ENCODE peak calls at places on chromosome 2, in nine cellular contexts. O is HepG2, Z is HCT116, C is vagina, M is stomach, Q is prostate gland, U is transverse colon, F is GM23338, D is SK-N-SH. T is an unnamed sample.
A peak's percentile ranks its signal among the peaks of the same experiment; 100 is the strongest.

GRCh38 chr2:187481543-187481942 is 33.5 kb upstream of the CALCRL start:
- DNase-seq in C (no peak), O (no peak), Z (no peak), Q (no peak), M (no peak), D (no peak), U (no peak), F (no peak), T (no peak)

GRCh38 chr2:73197579-73197978 is 4.8 kb upstream of the NOTO start:
- DNase-seq in F (no peak), Z (no peak), O (no peak), D (no peak), M (no peak), Q (no peak), U (no peak), C (no peak), T (no peak)

GRCh38 chr2:219570924-219571310 is 422 bp downstream of the OBSL1 start:
- DNase-seq in F (no peak), O (no peak), D (no peak), M (no peak), C (no peak), Q (no peak), Z (no peak), U (no peak), T (no peak)

GRCh38 chr2:184551631-184552030 is 46.7 kb upstream of the ZNF804A start:
- DNase-seq in O (no peak), F (no peak), U (no peak), D (no peak), Q (no peak), M (no peak), C (no peak), Z (no peak), T (no peak)

GRCh38 chr2:165161510-165161909 is 42.3 kb downstream of the SCN3A start:
- DNase-seq in U (no peak), Z (no peak), F (no peak), O (no peak), M (no peak), D (no peak), Q (no peak), C (no peak), T (no peak)

GRCh38 chr2:212712991-212713390 is 174.4 kb upstream of the ERBB4 start:
- DNase-seq in O (no peak), F (no peak), Z (no peak), M (no peak), U (no peak), D (no peak), C (no peak), Q (no peak), T (no peak)

GRCh38 chr2:71156531-71156930 is 26.1 kb downstream of the MPHOSPH10 start:
- DNase-seq in Q (no peak), D (no peak), O (no peak), F (peak; percentile 26), C (no peak), M (no peak), U (no peak), Z (no peak), T (no peak)

GRCh38 chr2:189829092-189829843 is 45.0 kb downstream of the PMS1 start:
- DNase-seq in Q (no peak), M (no peak), U (no peak), C (no peak), O (no peak), Z (no peak), F (no peak), D (peak; percentile 23), T (no peak)

GRCh38 chr2:85400541-85400940 is 9.6 kb downstream of the CAPG start:
- DNase-seq in D (peak; percentile 6), Z (no peak), F (no peak), Q (no peak), U (no peak), O (no peak), M (no peak), C (no peak), T (no peak)

GRCh38 chr2:237693281-237694039 is 66.1 kb downstream of the LRRFIP1 start:
- DNase-seq in F (no peak), Q (no peak), U (peak; percentile 43), O (peak; percentile 64), Z (no peak), C (no peak), D (no peak), M (no peak), T (no peak)

DNA sequence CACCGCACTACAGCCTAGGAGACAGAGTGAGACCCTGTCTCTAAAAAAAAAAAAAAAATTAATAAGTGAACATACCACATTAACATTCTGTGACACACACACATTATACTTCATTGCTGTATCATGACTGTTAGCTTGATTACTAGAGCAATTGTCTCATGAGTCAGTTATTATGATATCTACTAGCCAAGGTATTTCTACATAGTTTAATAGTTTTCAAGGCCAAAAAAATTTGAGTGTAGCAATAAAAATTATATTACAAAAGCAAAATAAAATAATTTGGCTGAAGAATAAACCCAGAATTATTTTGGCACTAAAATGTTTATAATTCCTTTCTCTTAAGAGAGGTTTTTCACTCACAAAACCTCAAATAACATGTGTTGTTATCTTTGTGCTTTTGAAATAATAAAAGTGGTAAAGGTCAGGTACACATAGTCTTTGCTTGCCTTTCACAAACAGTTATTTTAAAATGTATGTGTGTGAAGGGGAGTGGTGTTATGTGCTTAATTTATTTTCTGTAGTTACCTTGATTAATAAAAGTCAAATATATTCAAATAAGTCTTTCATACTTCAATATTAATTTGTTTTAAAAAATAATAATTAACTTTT is 136.9 kb upstream of the SPOPL start:
- DNase-seq in Z (no peak), F (no peak), U (no peak), C (no peak), M (no peak), O (no peak), D (no peak), Q (no peak), T (no peak)
- TF ChIP-seq POLR2AphosphoS5 in Z (no peak), F (no peak), U (no peak), C (no peak), M (no peak), O (no peak), D (no peak), Q (no peak), T (no peak)

GRCh38 chr2:37672870-37673184 is 1.4 kb upstream of the CDC42EP3 start:
- DNase-seq in D (no peak), M (no peak), C (no peak), Q (no peak), F (no peak), U (no peak), Z (no peak), O (no peak), T (no peak)
- H3K4me3 ChIP-seq in D (peak overlapping the region; percentile 100), M (peak overlapping the region; percentile 90), C (peak overlapping the region; percentile 97), Q (peak overlapping the region; percentile 91), F (peak overlapping the region; percentile 95), U (peak overlapping the region; percentile 68), Z (peak overlapping the region; percentile 75), O (peak overlapping the region; percentile 73), T (peak overlapping the region; percentile 88)

GRCh38 chr2:15579641-15580040 is 12.0 kb upstream of the DDX1 start:
- DNase-seq in M (no peak), Z (no peak), Q (no peak), D (no peak), O (peak; percentile 25), U (no peak), F (peak; percentile 42), C (no peak), T (no peak)
- TF ChIP-seq POLR2AphosphoS5 in M (no peak), Z (no peak), Q (no peak), D (no peak), O (no peak), U (no peak), F (no peak), C (no peak), T (no peak)

DNA sequence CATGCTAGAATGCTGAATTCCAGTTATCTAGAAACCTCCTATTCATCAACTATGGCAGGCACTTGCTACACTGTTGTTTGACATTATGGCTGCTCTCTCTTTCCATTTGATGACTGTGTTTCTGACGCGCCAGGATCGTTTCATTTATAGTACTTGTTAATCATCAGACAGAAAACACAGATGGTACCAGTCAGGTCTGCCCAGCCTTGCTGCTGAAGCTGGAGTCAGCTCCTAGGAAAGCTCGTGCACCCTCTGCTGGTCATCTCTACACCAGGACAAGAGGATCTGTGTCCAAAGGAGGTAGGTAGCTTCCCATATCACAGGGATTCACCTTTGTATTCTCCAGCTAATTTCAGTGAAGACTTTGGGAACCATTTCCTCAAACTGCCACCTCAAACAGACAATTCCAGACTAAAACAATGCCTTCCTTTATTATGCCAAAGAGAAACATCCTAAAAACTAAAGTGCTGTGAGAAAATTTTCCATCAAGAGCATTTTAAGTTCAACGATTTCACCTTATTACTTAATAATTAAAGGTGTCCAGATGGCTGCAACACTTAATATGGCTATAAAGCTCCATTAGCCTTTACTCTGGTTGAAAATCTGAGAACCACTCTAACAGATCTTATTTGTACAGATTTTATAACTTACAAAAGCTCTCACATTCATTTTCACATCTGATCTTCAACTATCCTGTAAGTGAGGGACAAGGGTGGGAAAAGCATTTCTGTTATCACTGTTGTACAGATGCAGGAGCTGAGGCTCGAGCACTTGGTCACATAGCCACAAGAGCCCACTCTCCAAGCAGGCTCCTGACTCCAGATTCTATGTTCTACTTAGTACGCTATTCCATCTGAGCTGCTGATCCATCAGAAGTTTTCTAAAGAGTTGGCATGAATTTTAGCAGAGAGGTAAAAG is 17.5 kb downstream of the METTL8 start:
- DNase-seq in F (peak; percentile 94), D (peak; percentile 74), Q (peak; percentile 94), Z (peak; percentile 78), U (peak; percentile 93), O (peak; percentile 87), C (no peak), M (peak; percentile 91), T (peak; percentile 86)
- H3K4me3 ChIP-seq in F (no peak overlapping the region), D (peak overlapping the region; percentile 17), Q (no peak overlapping the region), Z (no peak overlapping the region), U (no peak overlapping the region), O (no peak overlapping the region), C (no peak overlapping the region), M (no peak overlapping the region), T (no peak overlapping the region)

DNA sequence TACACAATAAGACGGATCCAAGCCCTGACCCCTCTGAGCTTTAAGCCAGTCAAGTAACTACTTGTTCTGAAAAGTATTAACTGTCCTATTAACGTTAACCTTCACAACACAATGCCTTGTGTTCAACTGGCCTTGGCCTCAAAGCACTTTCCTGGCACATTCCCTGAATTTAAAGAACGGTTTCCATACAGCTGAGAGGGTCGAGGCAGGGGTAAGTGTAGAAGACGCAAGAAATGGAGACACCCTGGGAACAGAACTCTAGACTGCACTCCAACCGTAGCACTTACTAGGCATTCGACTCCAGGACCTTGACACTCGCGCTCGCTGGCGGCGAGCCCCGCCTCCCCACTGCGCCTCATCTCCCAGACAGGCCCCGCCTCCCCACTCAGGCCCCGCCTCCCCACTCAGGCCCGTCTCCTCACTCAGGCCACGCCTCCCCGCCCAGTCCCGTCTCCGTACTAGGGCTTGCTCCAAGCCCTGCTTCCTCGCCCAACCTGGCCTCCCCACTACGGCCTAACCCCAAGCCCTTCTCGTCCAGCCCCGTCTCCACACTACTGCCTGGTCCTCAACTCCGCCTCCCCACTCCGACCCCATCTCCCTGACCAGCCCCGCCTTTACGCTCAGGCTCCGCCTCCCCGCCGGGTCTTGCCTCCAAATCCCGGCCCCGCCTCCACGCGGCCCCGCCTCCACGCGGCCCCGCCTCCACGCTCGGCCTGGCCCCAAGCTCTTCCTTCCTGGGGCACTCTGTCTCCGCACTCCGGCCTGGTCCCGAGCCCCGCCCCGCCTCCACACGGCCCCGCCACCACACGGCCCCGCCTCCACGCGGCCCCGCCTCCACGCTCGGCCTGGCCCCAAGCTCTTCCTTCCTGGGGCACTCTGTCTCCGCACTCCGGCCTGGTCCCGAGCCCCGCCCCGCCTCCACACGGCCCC is 887 bp upstream of the TMEM87B start:
- DNase-seq in M (peak; percentile 99), C (peak; percentile 98), F (peak; percentile 96), O (peak; percentile 94), U (peak; percentile 99), Z (peak; percentile 75), D (peak; percentile 92), Q (peak; percentile 97), T (peak; percentile 97)
- TF ChIP-seq POLR2AphosphoS5 in M (no peak), C (peak; percentile 50), F (no peak), O (peak; percentile 71), U (peak; percentile 79), Z (peak; percentile 52), D (no peak), Q (peak; percentile 57), T (no peak)

GRCh38 chr2:132416996-132417395 is 391 bp downstream of the GPR39 start:
- DNase-seq in O (no peak), M (no peak), C (no peak), F (no peak), U (peak; percentile 52), D (peak; percentile 23), Q (no peak), Z (no peak), T (no peak)
- H3K4me3 ChIP-seq in O (peak overlapping the region; percentile 76), M (peak overlapping the region; percentile 50), C (peak overlapping the region; percentile 48), F (peak overlapping the region; percentile 70), U (peak overlapping the region; percentile 46), D (peak overlapping the region; percentile 59), Q (no peak overlapping the region), Z (peak overlapping the region; percentile 66), T (no peak overlapping the region)